ENCODE peak calls at places on chromosomes 1 and 21, in seven cellular contexts. One of them, this sample, is unnamed.

GRCh38 chr1:99621340-99621901 is 24.5 kb upstream of the PALMD start:
- DNase-seq in upper lobe of right lung: no peak
- DNase-seq in brain microvascular endothelial cell: peak
- DNase-seq in CD8-positive, alpha-beta T cell: no peak
- DNase-seq in breast epithelium: no peak
- DNase-seq in foreskin fibroblast: no peak
- DNase-seq in Caco-2: no peak
- DNase-seq in this sample: no peak

GRCh38 chr21:21921410-21922232 is 923.4 kb downstream of the NCAM2 start:
- DNase-seq in upper lobe of right lung: no peak
- DNase-seq in brain microvascular endothelial cell: no peak
- DNase-seq in CD8-positive, alpha-beta T cell: no peak
- DNase-seq in breast epithelium: no peak
- DNase-seq in foreskin fibroblast: no peak
- DNase-seq in Caco-2: no peak
- DNase-seq in this sample: peak

GRCh38 chr1:88327391-88328267 is 356.4 kb upstream of the PKN2 start:
- DNase-seq in upper lobe of right lung: no peak
- DNase-seq in brain microvascular endothelial cell: peak
- DNase-seq in CD8-positive, alpha-beta T cell: no peak
- DNase-seq in breast epithelium: no peak
- DNase-seq in foreskin fibroblast: peak
- DNase-seq in Caco-2: no peak
- DNase-seq in this sample: peak

GRCh38 chr1:63626222-63626621 is 33.0 kb downstream of the PGM1 start:
- DNase-seq in upper lobe of right lung: no peak
- DNase-seq in brain microvascular endothelial cell: no peak
- DNase-seq in CD8-positive, alpha-beta T cell: no peak
- DNase-seq in breast epithelium: no peak
- DNase-seq in foreskin fibroblast: no peak
- DNase-seq in Caco-2: no peak
- DNase-seq in this sample: peak

GRCh38 chr1:154948079-154948478 is 7.8 kb downstream of the PBXIP1 start:
- DNase-seq in upper lobe of right lung: no peak
- DNase-seq in brain microvascular endothelial cell: no peak
- DNase-seq in CD8-positive, alpha-beta T cell: no peak
- DNase-seq in breast epithelium: no peak
- DNase-seq in foreskin fibroblast: no peak
- DNase-seq in Caco-2: no peak
- DNase-seq in this sample: no peak

GRCh38 chr1:26168410-26169167 is at the start of gene C1orf232:
- DNase-seq in upper lobe of right lung: no peak
- DNase-seq in brain microvascular endothelial cell: no peak
- DNase-seq in CD8-positive, alpha-beta T cell: no peak
- DNase-seq in breast epithelium: no peak
- DNase-seq in foreskin fibroblast: no peak
- DNase-seq in Caco-2: no peak
- DNase-seq in this sample: peak

GRCh38 chr1:15245593-15246325 is 1.3 kb upstream of the FHAD1 start:
- DNase-seq in upper lobe of right lung: peak
- DNase-seq in brain microvascular endothelial cell: no peak
- DNase-seq in CD8-positive, alpha-beta T cell: no peak
- DNase-seq in breast epithelium: no peak
- DNase-seq in foreskin fibroblast: peak
- DNase-seq in Caco-2: no peak
- DNase-seq in this sample: peak

GRCh38 chr21:37365657-37366487 is 701 bp upstream of the DYRK1A start:
- DNase-seq in upper lobe of right lung: peak
- DNase-seq in brain microvascular endothelial cell: peak
- DNase-seq in CD8-positive, alpha-beta T cell: peak
- DNase-seq in breast epithelium: peak
- DNase-seq in foreskin fibroblast: peak
- DNase-seq in Caco-2: peak
- DNase-seq in this sample: peak

GRCh38 chr1:117371436-117372151 is 4.3 kb downstream of the MAN1A2 start:
- DNase-seq in upper lobe of right lung: no peak
- DNase-seq in brain microvascular endothelial cell: peak
- DNase-seq in CD8-positive, alpha-beta T cell: no peak
- DNase-seq in breast epithelium: no peak
- DNase-seq in foreskin fibroblast: no peak
- DNase-seq in Caco-2: no peak
- DNase-seq in this sample: peak

GRCh38 chr1:199821029-199821779 is 206.3 kb upstream of the NR5A2 start:
- DNase-seq in upper lobe of right lung: no peak
- DNase-seq in brain microvascular endothelial cell: no peak
- DNase-seq in CD8-positive, alpha-beta T cell: no peak
- DNase-seq in breast epithelium: no peak
- DNase-seq in foreskin fibroblast: no peak
- DNase-seq in Caco-2: no peak
- DNase-seq in this sample: no peak

GRCh38 chr1:13783551-13783950 is 83.6 kb downstream of the PRDM2 start:
- DNase-seq in upper lobe of right lung: no peak
- DNase-seq in brain microvascular endothelial cell: peak
- DNase-seq in CD8-positive, alpha-beta T cell: no peak
- DNase-seq in breast epithelium: no peak
- DNase-seq in foreskin fibroblast: no peak
- DNase-seq in Caco-2: no peak
- DNase-seq in this sample: peak

GRCh38 chr1:91440845-91441244 is 36.2 kb upstream of the HFM1 start:
- DNase-seq in upper lobe of right lung: no peak
- DNase-seq in brain microvascular endothelial cell: no peak
- DNase-seq in CD8-positive, alpha-beta T cell: no peak
- DNase-seq in breast epithelium: no peak
- DNase-seq in foreskin fibroblast: no peak
- DNase-seq in Caco-2: no peak
- DNase-seq in this sample: peak

DNA sequence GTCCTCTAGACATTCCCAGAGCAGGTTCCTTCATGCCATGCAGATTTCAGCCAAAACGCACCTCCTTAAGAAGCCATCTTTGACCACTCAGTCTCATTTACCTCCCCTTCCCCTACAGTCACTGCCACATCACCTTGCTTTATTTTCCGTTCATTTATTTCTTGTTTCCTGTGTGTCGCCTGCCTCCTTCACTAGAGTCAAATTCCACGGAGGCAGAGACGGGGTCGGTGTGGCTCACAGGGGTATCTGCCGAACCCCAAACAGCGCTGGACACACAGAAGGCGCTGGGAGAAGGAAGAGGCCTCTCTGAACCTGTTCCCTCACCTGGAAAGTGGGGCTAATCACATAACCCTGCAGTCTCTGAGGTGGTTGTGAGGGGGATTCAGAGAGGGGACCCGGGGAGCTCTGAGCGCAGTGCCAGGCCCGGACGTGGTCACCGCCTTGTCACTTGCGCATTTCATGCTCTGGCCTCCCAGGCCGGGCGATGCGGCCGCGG is 23.6 kb upstream of the DMBX1 start:
- DNase-seq in upper lobe of right lung: no peak
- DNase-seq in brain microvascular endothelial cell: no peak
- DNase-seq in CD8-positive, alpha-beta T cell: no peak
- DNase-seq in breast epithelium: no peak
- DNase-seq in foreskin fibroblast: no peak
- DNase-seq in Caco-2: no peak
- DNase-seq in this sample: no peak
- H3K4me3 ChIP-seq in upper lobe of right lung: peak
- H3K4me3 ChIP-seq in brain microvascular endothelial cell: no peak
- H3K4me3 ChIP-seq in CD8-positive, alpha-beta T cell: no peak
- H3K4me3 ChIP-seq in breast epithelium: peak
- H3K4me3 ChIP-seq in foreskin fibroblast: no peak
- H3K4me3 ChIP-seq in Caco-2: peak
- H3K4me3 ChIP-seq in this sample: no peak

GRCh38 chr1:27570823-27571222 is 33.1 kb downstream of the AHDC1 start:
- DNase-seq in upper lobe of right lung: no peak
- DNase-seq in brain microvascular endothelial cell: no peak
- DNase-seq in CD8-positive, alpha-beta T cell: no peak
- DNase-seq in breast epithelium: no peak
- DNase-seq in foreskin fibroblast: no peak
- DNase-seq in Caco-2: peak
- DNase-seq in this sample: no peak
- TF ChIP-seq CTCF in upper lobe of right lung: no peak
- TF ChIP-seq CTCF in brain microvascular endothelial cell: no peak
- TF ChIP-seq CTCF in CD8-positive, alpha-beta T cell: no peak
- TF ChIP-seq CTCF in breast epithelium: no peak
- TF ChIP-seq CTCF in foreskin fibroblast: no peak
- TF ChIP-seq CTCF in Caco-2: no peak
- TF ChIP-seq CTCF in this sample: no peak

GRCh38 chr1:230237805-230238204 is 170.8 kb downstream of the GALNT2 start:
- DNase-seq in upper lobe of right lung: no peak
- DNase-seq in brain microvascular endothelial cell: no peak
- DNase-seq in CD8-positive, alpha-beta T cell: no peak
- DNase-seq in breast epithelium: no peak
- DNase-seq in foreskin fibroblast: no peak
- DNase-seq in Caco-2: no peak
- DNase-seq in this sample: no peak

GRCh38 chr1:230236951-230237350 is 169.9 kb downstream of the GALNT2 start:
- DNase-seq in upper lobe of right lung: no peak
- DNase-seq in brain microvascular endothelial cell: no peak
- DNase-seq in CD8-positive, alpha-beta T cell: no peak
- DNase-seq in breast epithelium: no peak
- DNase-seq in foreskin fibroblast: no peak
- DNase-seq in Caco-2: no peak
- DNase-seq in this sample: no peak

GRCh38 chr1:230233786-230234185 is 166.7 kb downstream of the GALNT2 start:
- DNase-seq in upper lobe of right lung: no peak
- DNase-seq in brain microvascular endothelial cell: no peak
- DNase-seq in CD8-positive, alpha-beta T cell: no peak
- DNase-seq in breast epithelium: no peak
- DNase-seq in foreskin fibroblast: no peak
- DNase-seq in Caco-2: no peak
- DNase-seq in this sample: no peak

GRCh38 chr1:230236301-230236700 is 169.3 kb downstream of the GALNT2 start:
- DNase-seq in upper lobe of right lung: no peak
- DNase-seq in brain microvascular endothelial cell: no peak
- DNase-seq in CD8-positive, alpha-beta T cell: no peak
- DNase-seq in breast epithelium: no peak
- DNase-seq in foreskin fibroblast: no peak
- DNase-seq in Caco-2: no peak
- DNase-seq in this sample: no peak

DNA sequence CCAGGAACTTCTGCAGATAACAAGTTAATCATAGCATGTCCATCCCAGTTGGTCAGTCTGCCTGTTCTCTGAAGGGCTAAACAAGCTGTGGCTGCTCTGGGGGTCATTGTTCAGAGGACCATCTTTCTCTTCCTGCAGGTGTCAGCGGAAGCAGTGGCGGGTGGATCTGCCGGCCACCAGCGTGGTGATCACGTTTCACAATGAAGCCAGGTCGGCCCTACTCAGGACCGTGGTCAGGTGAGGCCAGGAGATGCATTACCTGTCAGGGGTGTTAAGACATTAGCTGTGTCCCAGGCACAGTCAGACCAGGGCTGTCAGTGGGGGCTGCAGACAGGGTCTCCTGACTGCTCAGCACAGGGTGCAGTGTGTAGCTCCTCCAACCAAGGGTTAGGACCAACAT is 168.8 kb downstream of the GALNT2 start:
- DNase-seq in upper lobe of right lung: no peak
- DNase-seq in brain microvascular endothelial cell: no peak
- DNase-seq in CD8-positive, alpha-beta T cell: no peak
- DNase-seq in breast epithelium: no peak
- DNase-seq in foreskin fibroblast: no peak
- DNase-seq in Caco-2: no peak
- DNase-seq in this sample: no peak
- H3K4me3 ChIP-seq in upper lobe of right lung: no peak
- H3K4me3 ChIP-seq in brain microvascular endothelial cell: no peak
- H3K4me3 ChIP-seq in CD8-positive, alpha-beta T cell: no peak
- H3K4me3 ChIP-seq in breast epithelium: no peak
- H3K4me3 ChIP-seq in foreskin fibroblast: no peak
- H3K4me3 ChIP-seq in Caco-2: no peak
- H3K4me3 ChIP-seq in this sample: no peak

DNA sequence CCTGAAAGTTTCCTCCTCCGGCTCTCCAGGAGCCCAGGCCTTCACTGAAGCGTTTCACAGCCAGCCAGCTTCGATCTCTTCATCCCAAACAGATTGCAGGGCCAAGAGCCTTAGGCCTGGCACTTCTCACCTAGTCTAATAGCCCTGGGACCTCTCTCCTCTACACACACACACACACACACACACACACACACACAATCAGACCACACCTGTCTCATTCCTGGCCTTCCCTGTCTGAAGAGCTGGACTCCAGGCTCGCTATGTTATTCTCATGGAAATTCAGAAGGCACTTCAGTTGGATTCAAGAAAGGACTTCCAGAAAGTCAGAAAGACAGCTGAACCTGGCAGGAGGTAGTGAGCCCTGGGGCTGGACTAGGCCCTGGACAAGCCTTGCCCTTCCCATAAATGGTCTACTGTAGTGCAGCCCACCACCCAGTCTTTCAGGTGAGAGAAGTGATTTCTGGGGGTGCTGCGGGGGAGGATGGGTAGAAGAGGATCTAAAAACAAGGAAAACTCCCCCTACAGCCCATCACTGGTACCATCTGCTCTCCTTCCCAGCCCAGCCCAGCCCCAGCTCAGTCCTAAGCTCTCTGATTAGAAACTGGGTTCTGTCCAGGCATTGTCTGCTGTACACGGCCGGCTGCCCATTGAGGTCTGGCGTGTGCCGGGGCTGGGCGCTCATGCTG is 2.7 kb downstream of the KIF21B start:
- DNase-seq in upper lobe of right lung: no peak
- DNase-seq in brain microvascular endothelial cell: no peak
- DNase-seq in CD8-positive, alpha-beta T cell: peak
- DNase-seq in breast epithelium: no peak
- DNase-seq in foreskin fibroblast: no peak
- DNase-seq in Caco-2: no peak
- DNase-seq in this sample: no peak
- TF ChIP-seq CTCF in upper lobe of right lung: peak
- TF ChIP-seq CTCF in brain microvascular endothelial cell: peak
- TF ChIP-seq CTCF in CD8-positive, alpha-beta T cell: no peak
- TF ChIP-seq CTCF in breast epithelium: no peak
- TF ChIP-seq CTCF in foreskin fibroblast: no peak
- TF ChIP-seq CTCF in Caco-2: peak
- TF ChIP-seq CTCF in this sample: peak

This sample was measured in fibroblast of mammary gland.